ENCODE peak calls at places on chromosomes 7 and 10, in seven cellular contexts. One of them, this sample, is unnamed.

GRCh38 chr7:107115762-107116540 is 52.9 kb upstream of the HBP1 start:
- DNase-seq in BE2C: no peak
- DNase-seq in HFF-Myc: no peak
- DNase-seq in fibroblast of villous mesenchyme: no peak
- DNase-seq in endothelial cell: no peak
- DNase-seq in CD4-positive, alpha-beta T cell: no peak
- DNase-seq in NB4: no peak
- DNase-seq in this sample: no peak

GRCh38 chr7:101814081-101814995 is 3.1 kb upstream of the CUX1 start:
- DNase-seq in BE2C: peak
- DNase-seq in HFF-Myc: no peak
- DNase-seq in fibroblast of villous mesenchyme: peak
- DNase-seq in endothelial cell: peak
- DNase-seq in CD4-positive, alpha-beta T cell: peak
- DNase-seq in NB4: peak
- DNase-seq in this sample: peak

GRCh38 chr7:131139462-131139861 is 188.2 kb upstream of the MKLN1 start:
- DNase-seq in BE2C: no peak
- DNase-seq in HFF-Myc: no peak
- DNase-seq in fibroblast of villous mesenchyme: no peak
- DNase-seq in endothelial cell: no peak
- DNase-seq in CD4-positive, alpha-beta T cell: no peak
- DNase-seq in NB4: no peak
- DNase-seq in this sample: no peak

GRCh38 chr10:124353091-124353815 is 65.5 kb downstream of the OAT start:
- DNase-seq in BE2C: no peak
- DNase-seq in HFF-Myc: no peak
- DNase-seq in fibroblast of villous mesenchyme: no peak
- DNase-seq in endothelial cell: no peak
- DNase-seq in CD4-positive, alpha-beta T cell: no peak
- DNase-seq in NB4: no peak
- DNase-seq in this sample: no peak

GRCh38 chr10:48501806-48502771 is 102.8 kb downstream of the ARHGAP22 start:
- DNase-seq in BE2C: no peak
- DNase-seq in HFF-Myc: no peak
- DNase-seq in fibroblast of villous mesenchyme: no peak
- DNase-seq in endothelial cell: no peak
- DNase-seq in CD4-positive, alpha-beta T cell: no peak
- DNase-seq in NB4: no peak
- DNase-seq in this sample: no peak

GRCh38 chr7:111531993-111532392 is 30.3 kb downstream of the IMMP2L start:
- DNase-seq in BE2C: no peak
- DNase-seq in HFF-Myc: no peak
- DNase-seq in fibroblast of villous mesenchyme: no peak
- DNase-seq in endothelial cell: no peak
- DNase-seq in CD4-positive, alpha-beta T cell: no peak
- DNase-seq in NB4: no peak
- DNase-seq in this sample: no peak

GRCh38 chr7:1558841-1559625 is 3.0 kb upstream of the TMEM184A start:
- DNase-seq in BE2C: peak
- DNase-seq in HFF-Myc: no peak
- DNase-seq in fibroblast of villous mesenchyme: no peak
- DNase-seq in endothelial cell: no peak
- DNase-seq in CD4-positive, alpha-beta T cell: no peak
- DNase-seq in NB4: no peak
- DNase-seq in this sample: no peak

GRCh38 chr10:59212399-59212798 is 36.0 kb downstream of the PHYHIPL start:
- DNase-seq in BE2C: no peak
- DNase-seq in HFF-Myc: no peak
- DNase-seq in fibroblast of villous mesenchyme: no peak
- DNase-seq in endothelial cell: no peak
- DNase-seq in CD4-positive, alpha-beta T cell: no peak
- DNase-seq in NB4: no peak
- DNase-seq in this sample: no peak

GRCh38 chr7:143085109-143085508 is 33.0 kb downstream of the OR6V1 start:
- DNase-seq in BE2C: no peak
- DNase-seq in HFF-Myc: no peak
- DNase-seq in fibroblast of villous mesenchyme: no peak
- DNase-seq in endothelial cell: no peak
- DNase-seq in CD4-positive, alpha-beta T cell: no peak
- DNase-seq in NB4: no peak
- DNase-seq in this sample: no peak

GRCh38 chr7:37916673-37917660 is at the start of gene SFRP4:
- DNase-seq in BE2C: peak
- DNase-seq in HFF-Myc: no peak
- DNase-seq in fibroblast of villous mesenchyme: peak
- DNase-seq in endothelial cell: peak
- DNase-seq in CD4-positive, alpha-beta T cell: no peak
- DNase-seq in NB4: peak
- DNase-seq in this sample: peak

GRCh38 chr10:80684217-80684616 is 146.5 kb downstream of the SH2D4B start:
- DNase-seq in BE2C: no peak
- DNase-seq in HFF-Myc: no peak
- DNase-seq in fibroblast of villous mesenchyme: peak
- DNase-seq in endothelial cell: no peak
- DNase-seq in CD4-positive, alpha-beta T cell: no peak
- DNase-seq in NB4: peak
- DNase-seq in this sample: no peak

GRCh38 chr10:117346574-117346973 is 28.7 kb downstream of the PDZD8 start:
- DNase-seq in BE2C: no peak
- DNase-seq in HFF-Myc: no peak
- DNase-seq in fibroblast of villous mesenchyme: no peak
- DNase-seq in endothelial cell: no peak
- DNase-seq in CD4-positive, alpha-beta T cell: no peak
- DNase-seq in NB4: no peak
- DNase-seq in this sample: no peak

GRCh38 chr7:56007167-56007652 is 42.8 kb downstream of the NIPSNAP2 start:
- DNase-seq in BE2C: no peak
- DNase-seq in HFF-Myc: peak
- DNase-seq in fibroblast of villous mesenchyme: peak
- DNase-seq in endothelial cell: no peak
- DNase-seq in CD4-positive, alpha-beta T cell: no peak
- DNase-seq in NB4: peak
- DNase-seq in this sample: no peak

GRCh38 chr10:34522542-34522941 is 292.6 kb downstream of the PARD3 start:
- DNase-seq in BE2C: peak
- DNase-seq in HFF-Myc: no peak
- DNase-seq in fibroblast of villous mesenchyme: peak
- DNase-seq in endothelial cell: no peak
- DNase-seq in CD4-positive, alpha-beta T cell: no peak
- DNase-seq in NB4: peak
- DNase-seq in this sample: no peak
- TF ChIP-seq CTCF in BE2C: peak
- TF ChIP-seq CTCF in HFF-Myc: no peak
- TF ChIP-seq CTCF in fibroblast of villous mesenchyme: peak
- TF ChIP-seq CTCF in endothelial cell: no peak
- TF ChIP-seq CTCF in CD4-positive, alpha-beta T cell: no peak
- TF ChIP-seq CTCF in NB4: peak
- TF ChIP-seq CTCF in this sample: peak

DNA sequence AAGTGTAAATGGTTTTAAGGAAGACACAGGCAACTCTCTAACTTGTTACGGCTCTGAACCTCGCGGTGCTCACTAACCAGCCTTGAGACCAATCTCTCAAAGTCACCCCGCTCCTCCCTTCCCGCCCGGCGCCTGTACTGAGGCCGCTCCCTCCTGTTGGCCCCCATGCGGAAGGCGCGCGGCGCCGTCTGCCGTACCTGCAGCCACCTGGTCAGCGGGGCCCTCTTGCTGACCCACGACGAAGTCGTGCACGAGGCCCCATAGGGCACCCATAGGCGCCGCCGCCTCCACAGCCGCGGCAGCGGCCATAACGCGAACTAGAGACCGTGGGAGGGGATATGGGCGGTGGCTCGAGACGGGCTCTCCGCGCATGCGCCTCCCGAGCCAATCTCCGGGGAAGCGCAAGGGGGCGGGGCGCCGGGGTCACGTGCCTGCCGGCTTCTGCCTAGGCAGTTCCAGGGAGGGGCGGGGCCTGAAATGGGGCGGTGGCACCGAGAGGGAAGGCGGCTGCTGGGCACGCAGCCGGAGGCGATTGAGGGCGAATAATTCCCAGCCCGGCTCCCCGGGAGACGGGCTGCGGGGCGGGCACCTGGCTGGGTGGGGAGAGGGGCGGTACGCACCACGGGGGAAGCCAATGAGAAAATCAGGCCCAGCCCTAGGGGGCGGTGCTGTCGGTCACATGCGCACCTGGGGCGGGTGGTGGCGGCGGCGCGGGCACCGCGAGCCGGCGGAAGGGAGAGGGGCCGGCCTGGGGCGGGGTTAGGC is at the start of gene MMS19:
- DNase-seq in BE2C: peak
- DNase-seq in HFF-Myc: peak
- DNase-seq in fibroblast of villous mesenchyme: peak
- DNase-seq in endothelial cell: peak
- DNase-seq in CD4-positive, alpha-beta T cell: peak
- DNase-seq in NB4: peak
- DNase-seq in this sample: peak
- TF ChIP-seq CTCF in BE2C: no peak
- TF ChIP-seq CTCF in HFF-Myc: no peak
- TF ChIP-seq CTCF in fibroblast of villous mesenchyme: no peak
- TF ChIP-seq CTCF in endothelial cell: peak
- TF ChIP-seq CTCF in CD4-positive, alpha-beta T cell: no peak
- TF ChIP-seq CTCF in NB4: no peak
- TF ChIP-seq CTCF in this sample: no peak

DNA sequence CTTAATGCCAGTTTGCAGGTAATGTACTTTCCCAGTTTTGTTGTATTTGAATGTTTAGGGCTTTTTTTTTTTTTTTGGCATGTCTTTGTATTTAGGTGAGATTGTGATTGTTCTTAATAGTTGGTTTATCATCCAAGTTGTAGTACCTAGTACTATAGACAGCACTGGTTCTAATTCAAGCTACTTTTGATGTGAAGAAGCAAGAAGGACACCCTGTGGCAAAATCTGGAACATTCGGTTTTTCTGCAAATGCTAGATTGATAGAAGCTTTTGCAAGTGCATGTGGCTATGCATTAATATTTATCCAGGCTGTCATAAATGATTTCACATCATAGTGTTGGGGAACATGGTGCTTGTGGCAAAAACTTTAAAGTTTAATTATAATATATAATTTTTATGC is 248.9 kb downstream of the FOXP2 start:
- DNase-seq in BE2C: no peak
- DNase-seq in HFF-Myc: peak
- DNase-seq in fibroblast of villous mesenchyme: peak
- DNase-seq in endothelial cell: no peak
- DNase-seq in CD4-positive, alpha-beta T cell: no peak
- DNase-seq in NB4: peak
- DNase-seq in this sample: no peak
- TF ChIP-seq CTCF in BE2C: no peak
- TF ChIP-seq CTCF in HFF-Myc: peak
- TF ChIP-seq CTCF in fibroblast of villous mesenchyme: peak
- TF ChIP-seq CTCF in endothelial cell: no peak
- TF ChIP-seq CTCF in CD4-positive, alpha-beta T cell: no peak
- TF ChIP-seq CTCF in NB4: peak
- TF ChIP-seq CTCF in this sample: peak

GRCh38 chr7:141839256-141839655 is 2.0 kb downstream of the PRSS37 start:
- DNase-seq in BE2C: no peak
- DNase-seq in HFF-Myc: no peak
- DNase-seq in fibroblast of villous mesenchyme: no peak
- DNase-seq in endothelial cell: no peak
- DNase-seq in CD4-positive, alpha-beta T cell: no peak
- DNase-seq in NB4: no peak
- DNase-seq in this sample: no peak
- TF ChIP-seq CTCF in BE2C: no peak
- TF ChIP-seq CTCF in HFF-Myc: no peak
- TF ChIP-seq CTCF in fibroblast of villous mesenchyme: no peak
- TF ChIP-seq CTCF in endothelial cell: no peak
- TF ChIP-seq CTCF in CD4-positive, alpha-beta T cell: no peak
- TF ChIP-seq CTCF in NB4: no peak
- TF ChIP-seq CTCF in this sample: no peak

DNA sequence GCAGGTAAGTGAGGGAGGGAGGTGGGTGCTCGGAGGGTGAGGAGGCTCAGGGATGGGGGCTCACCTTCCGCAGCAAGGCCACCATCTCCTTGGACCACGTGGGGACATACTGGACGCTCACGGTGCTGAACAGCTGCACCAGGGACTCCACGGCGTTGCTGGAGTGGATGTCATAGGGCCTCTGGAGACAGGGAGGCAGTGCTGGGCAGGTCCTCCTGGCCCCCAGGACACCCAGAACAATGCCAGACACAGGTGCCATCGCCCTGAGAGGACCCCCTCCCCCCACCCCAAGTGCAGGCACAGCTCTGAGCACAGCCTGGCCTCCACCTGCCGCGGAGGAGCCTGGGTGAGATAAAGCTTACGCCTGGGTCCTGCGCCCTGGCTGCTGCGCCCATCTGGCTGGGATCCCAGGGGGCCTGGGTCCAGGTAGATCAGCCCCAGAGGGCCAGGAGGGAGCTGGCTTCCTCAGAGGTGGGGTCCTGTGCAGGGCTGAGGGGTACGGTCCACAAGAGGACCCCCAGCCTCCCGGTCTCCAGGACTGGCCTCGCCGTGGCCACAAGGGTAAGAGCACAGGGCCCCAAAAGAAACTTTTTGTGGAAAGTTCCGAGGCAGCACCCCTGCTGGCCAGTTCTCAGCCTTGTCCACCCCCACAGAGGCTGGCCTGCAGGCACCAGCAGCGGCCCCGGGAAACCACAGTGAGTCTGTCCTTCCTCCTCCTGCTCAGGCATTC is 37.8 kb downstream of the DPYSL4 start:
- DNase-seq in BE2C: no peak
- DNase-seq in HFF-Myc: no peak
- DNase-seq in fibroblast of villous mesenchyme: no peak
- DNase-seq in endothelial cell: no peak
- DNase-seq in CD4-positive, alpha-beta T cell: no peak
- DNase-seq in NB4: no peak
- DNase-seq in this sample: no peak
- TF ChIP-seq CTCF in BE2C: no peak
- TF ChIP-seq CTCF in HFF-Myc: no peak
- TF ChIP-seq CTCF in fibroblast of villous mesenchyme: no peak
- TF ChIP-seq CTCF in endothelial cell: no peak
- TF ChIP-seq CTCF in CD4-positive, alpha-beta T cell: no peak
- TF ChIP-seq CTCF in NB4: no peak
- TF ChIP-seq CTCF in this sample: no peak